ENCODE peak calls at places on chromosome 15, in four cellular contexts. One of them, this sample, is unnamed. For H3K36me3, the result is how much of the 10 kb centered on the place peaks cover.

GRCh38 chr15:89749059-89749458 is 2.0 kb downstream of the MESP1 start:
- DNase-seq in keratinocyte: no peak
- DNase-seq in endothelial cell of umbilical vein: no peak
- DNase-seq in lower lobe of right lung: no peak
- DNase-seq in this sample: no peak

GRCh38 chr15:39880718-39881387 is 39.2 kb downstream of the GPR176 start:
- DNase-seq in lower lobe of right lung: no peak
- DNase-seq in endothelial cell of umbilical vein: no peak
- DNase-seq in keratinocyte: no peak
- DNase-seq in this sample: no peak

GRCh38 chr15:69996321-69996720 is 101.4 kb downstream of the TLE3 start:
- DNase-seq in lower lobe of right lung: no peak
- DNase-seq in keratinocyte: no peak
- DNase-seq in endothelial cell of umbilical vein: no peak
- DNase-seq in this sample: no peak

GRCh38 chr15:31522056-31522455 is 195.4 kb downstream of the KLF13 start:
- DNase-seq in endothelial cell of umbilical vein: no peak
- DNase-seq in keratinocyte: no peak
- DNase-seq in lower lobe of right lung: no peak
- DNase-seq in this sample: no peak

GRCh38 chr15:66698318-66698961 is 3.6 kb upstream of the SMAD6 start:
- DNase-seq in lower lobe of right lung: peak
- DNase-seq in endothelial cell of umbilical vein: peak
- DNase-seq in keratinocyte: no peak
- DNase-seq in this sample: no peak

GRCh38 chr15:58572521-58572920 is 140.7 kb downstream of the LIPC start:
- DNase-seq in keratinocyte: no peak
- DNase-seq in endothelial cell of umbilical vein: no peak
- DNase-seq in lower lobe of right lung: no peak
- DNase-seq in this sample: no peak

GRCh38 chr15:34358367-34358766 is 8.6 kb downstream of the LPCAT4 start:
- DNase-seq in endothelial cell of umbilical vein: no peak
- DNase-seq in keratinocyte: no peak
- DNase-seq in lower lobe of right lung: no peak
- DNase-seq in this sample: no peak

GRCh38 chr15:91073768-91074167 is 26.3 kb upstream of the SV2B start:
- DNase-seq in endothelial cell of umbilical vein: no peak
- DNase-seq in lower lobe of right lung: no peak
- DNase-seq in keratinocyte: no peak
- DNase-seq in this sample: no peak

GRCh38 chr15:42401544-42402478 is 42.5 kb downstream of the CAPN3 start:
- DNase-seq in lower lobe of right lung: no peak
- DNase-seq in keratinocyte: no peak
- DNase-seq in endothelial cell of umbilical vein: peak
- DNase-seq in this sample: no peak

GRCh38 chr15:68298882-68299381 is 21.4 kb downstream of the FEM1B start:
- DNase-seq in lower lobe of right lung: no peak
- DNase-seq in endothelial cell of umbilical vein: no peak
- DNase-seq in keratinocyte: no peak
- DNase-seq in this sample: no peak

GRCh38 chr15:48966595-48967301 is 3.0 kb upstream of the SHC4 start:
- DNase-seq in keratinocyte: no peak
- DNase-seq in endothelial cell of umbilical vein: no peak
- DNase-seq in lower lobe of right lung: no peak
- DNase-seq in this sample: peak

GRCh38 chr15:35713733-35714132 is 167.8 kb upstream of the DPH6 start:
- DNase-seq in keratinocyte: peak
- DNase-seq in lower lobe of right lung: no peak
- DNase-seq in endothelial cell of umbilical vein: peak
- DNase-seq in this sample: peak

GRCh38 chr15:37016287-37016686 is 84.1 kb downstream of the MEIS2 start:
- DNase-seq in keratinocyte: no peak
- DNase-seq in lower lobe of right lung: no peak
- DNase-seq in endothelial cell of umbilical vein: no peak
- DNase-seq in this sample: no peak

GRCh38 chr15:53746101-53746500 is 13.4 kb downstream of the WDR72 start:
- DNase-seq in keratinocyte: no peak
- DNase-seq in endothelial cell of umbilical vein: no peak
- DNase-seq in lower lobe of right lung: no peak
- DNase-seq in this sample: no peak

GRCh38 chr15:74240002-74240568 is 4.0 kb downstream of the CCDC33 start:
- DNase-seq in keratinocyte: peak
- DNase-seq in lower lobe of right lung: peak
- DNase-seq in endothelial cell of umbilical vein: peak
- DNase-seq in this sample: peak

GRCh38 chr15:101091080-101092017 is 160.5 kb downstream of the CHSY1 start:
- DNase-seq in keratinocyte: no peak
- DNase-seq in lower lobe of right lung: no peak
- DNase-seq in endothelial cell of umbilical vein: peak
- DNase-seq in this sample: no peak

GRCh38 chr15:31397851-31398661 is 71.4 kb downstream of the KLF13 start:
- DNase-seq in lower lobe of right lung: no peak
- DNase-seq in endothelial cell of umbilical vein: no peak
- DNase-seq in keratinocyte: no peak
- DNase-seq in this sample: no peak

GRCh38 chr15:42385980-42386695 is 26.8 kb downstream of the CAPN3 start:
- DNase-seq in endothelial cell of umbilical vein: peak
- DNase-seq in keratinocyte: no peak
- DNase-seq in lower lobe of right lung: no peak
- DNase-seq in this sample: no peak

GRCh38 chr15:33639051-33639450 is 328.3 kb downstream of the RYR3 start:
- DNase-seq in keratinocyte: no peak
- DNase-seq in lower lobe of right lung: no peak
- DNase-seq in endothelial cell of umbilical vein: no peak
- DNase-seq in this sample: no peak

GRCh38 chr15:74414603-74415338 is 19.0 kb downstream of the SEMA7A start:
- DNase-seq in lower lobe of right lung: no peak
- DNase-seq in endothelial cell of umbilical vein: no peak
- DNase-seq in keratinocyte: no peak
- DNase-seq in this sample: no peak

GRCh38 chr15:42079401-42079908 is 14.9 kb downstream of the PLA2G4D start:
- DNase-seq in lower lobe of right lung: no peak
- DNase-seq in keratinocyte: no peak
- DNase-seq in endothelial cell of umbilical vein: no peak
- DNase-seq in this sample: no peak

GRCh38 chr15:84653584-84653909 is 536 bp downstream of the WDR73 start:
- DNase-seq in keratinocyte: no peak
- DNase-seq in endothelial cell of umbilical vein: no peak
- DNase-seq in lower lobe of right lung: no peak
- DNase-seq in this sample: no peak

GRCh38 chr15:26590673-26591072 is 182.2 kb downstream of the GABRB3 start:
- DNase-seq in endothelial cell of umbilical vein: no peak
- DNase-seq in keratinocyte: no peak
- DNase-seq in lower lobe of right lung: no peak
- DNase-seq in this sample: no peak

GRCh38 chr15:79206940-79207339 is 75.6 kb upstream of the ANKRD34C start:
- DNase-seq in endothelial cell of umbilical vein: no peak
- DNase-seq in lower lobe of right lung: no peak
- DNase-seq in keratinocyte: no peak
- DNase-seq in this sample: no peak

GRCh38 chr15:62644874-62645755 is 397.4 kb upstream of the TPM1 start:
- DNase-seq in endothelial cell of umbilical vein: no peak
- DNase-seq in lower lobe of right lung: no peak
- DNase-seq in keratinocyte: no peak
- DNase-seq in this sample: no peak

GRCh38 chr15:62653122-62653521 is 389.4 kb upstream of the TPM1 start:
- DNase-seq in keratinocyte: no peak
- DNase-seq in endothelial cell of umbilical vein: no peak
- DNase-seq in lower lobe of right lung: no peak
- DNase-seq in this sample: no peak

GRCh38 chr15:62649793-62650420 is 392.6 kb upstream of the TPM1 start:
- DNase-seq in lower lobe of right lung: no peak
- DNase-seq in endothelial cell of umbilical vein: no peak
- DNase-seq in keratinocyte: no peak
- DNase-seq in this sample: peak

GRCh38 chr15:62647195-62647865 is 395.2 kb upstream of the TPM1 start:
- DNase-seq in lower lobe of right lung: no peak
- DNase-seq in endothelial cell of umbilical vein: no peak
- DNase-seq in keratinocyte: no peak
- DNase-seq in this sample: peak

GRCh38 chr15:62648954-62649353 is 393.6 kb upstream of the TPM1 start:
- DNase-seq in lower lobe of right lung: no peak
- DNase-seq in keratinocyte: no peak
- DNase-seq in endothelial cell of umbilical vein: no peak
- DNase-seq in this sample: no peak
- TF ChIP-seq CTCF in lower lobe of right lung: peak
- TF ChIP-seq CTCF in keratinocyte: peak
- TF ChIP-seq CTCF in endothelial cell of umbilical vein: peak
- TF ChIP-seq CTCF in this sample: no peak

GRCh38 chr15:52256930-52257733 is 38.5 kb downstream of the MYO5C start:
- DNase-seq in keratinocyte: no peak
- DNase-seq in lower lobe of right lung: no peak
- DNase-seq in endothelial cell of umbilical vein: no peak
- DNase-seq in this sample: no peak
- H3K4me3 ChIP-seq in keratinocyte: no peak
- H3K4me3 ChIP-seq in lower lobe of right lung: no peak
- H3K4me3 ChIP-seq in endothelial cell of umbilical vein: no peak
- H3K4me3 ChIP-seq in this sample: no peak

GRCh38 chr15:64857421-64857820 is 15.7 kb downstream of the PLEKHO2 start:
- DNase-seq in keratinocyte: no peak
- DNase-seq in endothelial cell of umbilical vein: no peak
- DNase-seq in lower lobe of right lung: no peak
- DNase-seq in this sample: peak

GRCh38 chr15:64856429-64857145 is 14.9 kb downstream of the PLEKHO2 start:
- DNase-seq in lower lobe of right lung: no peak
- DNase-seq in endothelial cell of umbilical vein: peak
- DNase-seq in keratinocyte: no peak
- DNase-seq in this sample: no peak

GRCh38 chr15:64854041-64854440 is 12.3 kb downstream of the PLEKHO2 start:
- DNase-seq in lower lobe of right lung: no peak
- DNase-seq in keratinocyte: no peak
- DNase-seq in endothelial cell of umbilical vein: no peak
- DNase-seq in this sample: no peak

GRCh38 chr15:64854526-64854925 is 12.8 kb downstream of the PLEKHO2 start:
- DNase-seq in endothelial cell of umbilical vein: no peak
- DNase-seq in keratinocyte: no peak
- DNase-seq in lower lobe of right lung: no peak
- DNase-seq in this sample: no peak

DNA sequence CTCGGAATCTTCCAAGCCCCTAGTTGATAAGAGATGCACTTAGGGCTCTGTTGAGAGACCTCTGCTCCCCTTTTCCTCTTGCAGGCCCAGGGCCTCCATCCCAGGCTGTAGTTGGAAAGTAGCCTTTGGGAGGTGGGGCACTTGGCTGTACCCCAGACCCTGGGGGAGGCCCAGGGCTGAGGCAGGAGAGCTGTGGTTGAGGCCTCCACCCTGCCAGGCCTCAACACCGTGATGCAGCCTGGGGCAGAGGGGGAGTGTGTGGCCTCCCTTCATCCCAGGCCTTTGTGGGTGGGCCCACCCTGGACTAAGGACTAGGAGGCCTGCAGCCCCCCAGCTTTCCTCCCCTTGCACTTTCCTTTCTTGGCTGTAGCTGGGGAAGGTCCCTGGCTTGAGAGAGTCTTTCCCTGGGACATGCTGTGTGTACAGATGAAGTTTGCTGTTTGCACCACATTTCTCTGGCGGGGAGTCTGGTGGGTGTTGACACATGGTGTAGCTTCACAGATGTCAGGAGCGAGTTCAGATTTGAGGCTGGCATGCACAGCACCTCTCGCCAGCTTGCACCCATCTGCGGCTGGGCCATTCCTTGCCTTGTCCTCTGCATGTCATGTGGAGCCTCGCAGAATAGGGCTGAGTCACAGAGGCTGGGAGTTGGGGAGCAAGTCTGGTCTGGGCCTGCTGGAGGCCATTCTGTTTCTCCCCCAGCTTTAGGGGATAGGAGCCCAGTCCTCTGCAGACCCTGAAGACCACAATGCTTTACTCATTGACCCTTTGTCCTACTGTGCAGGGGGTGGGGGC is 13.7 kb downstream of the PLEKHO2 start:
- DNase-seq in keratinocyte: no peak
- DNase-seq in lower lobe of right lung: no peak
- DNase-seq in endothelial cell of umbilical vein: no peak
- DNase-seq in this sample: no peak
- H3K36me3 ChIP-seq in keratinocyte: under half
- H3K36me3 ChIP-seq in lower lobe of right lung: half or more
- H3K36me3 ChIP-seq in endothelial cell of umbilical vein: under half
- H3K36me3 ChIP-seq in this sample: under half

GRCh38 chr15:87817553-87817952 is 439.0 kb downstream of the NTRK3 start:
- DNase-seq in endothelial cell of umbilical vein: no peak
- DNase-seq in lower lobe of right lung: no peak
- DNase-seq in keratinocyte: no peak
- DNase-seq in this sample: no peak
- TF ChIP-seq CTCF in endothelial cell of umbilical vein: no peak
- TF ChIP-seq CTCF in lower lobe of right lung: no peak
- TF ChIP-seq CTCF in keratinocyte: no peak
- TF ChIP-seq CTCF in this sample: peak

GRCh38 chr15:77537006-77537405 is 95.7 kb downstream of the LINGO1 start:
- DNase-seq in keratinocyte: no peak
- DNase-seq in lower lobe of right lung: no peak
- DNase-seq in endothelial cell of umbilical vein: no peak
- DNase-seq in this sample: no peak
- H3K4me3 ChIP-seq in keratinocyte: no peak
- H3K4me3 ChIP-seq in lower lobe of right lung: no peak
- H3K4me3 ChIP-seq in endothelial cell of umbilical vein: no peak
- H3K4me3 ChIP-seq in this sample: no peak

DNA sequence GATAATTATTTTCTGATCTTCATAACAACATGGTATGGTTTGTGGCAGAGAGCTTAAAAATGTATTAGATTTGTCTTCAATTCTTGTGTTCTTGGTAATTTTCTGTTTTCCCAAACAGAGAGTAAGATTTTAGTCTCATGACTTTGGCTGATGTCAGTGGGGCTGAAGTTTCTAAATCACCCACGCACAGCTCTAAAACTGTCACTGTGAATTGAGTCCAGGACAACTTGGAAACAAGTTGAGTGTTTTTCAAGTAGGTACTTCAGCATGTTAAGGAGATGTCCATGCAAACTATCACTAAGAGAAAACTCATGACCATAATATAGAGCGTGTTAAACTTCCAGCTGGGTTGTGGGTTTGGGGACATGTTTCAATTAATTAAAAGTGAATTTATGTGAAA is 90.0 kb downstream of the KLHL25 start:
- DNase-seq in endothelial cell of umbilical vein: no peak
- DNase-seq in keratinocyte: no peak
- DNase-seq in lower lobe of right lung: no peak
- DNase-seq in this sample: no peak
- H3K36me3 ChIP-seq in endothelial cell of umbilical vein: under half
- H3K36me3 ChIP-seq in keratinocyte: under half
- H3K36me3 ChIP-seq in lower lobe of right lung: under half
- H3K36me3 ChIP-seq in this sample: under half